ENCODE peak calls at places on chromosomes 3 and 15, in four cellular contexts. N is H7; D is H1; T is effector CD8-positive, alpha-beta T cell. W is an unnamed sample.

GRCh38 chr15:72146934-72147333 is 28.7 kb downstream of the SENP8 start:
- DNase-seq in N (no peak), D (no peak), T (no peak), W (no peak)

GRCh38 chr3:76065975-76066374 is 280.6 kb upstream of the ZNF717 start:
- DNase-seq in N (no peak), D (no peak), T (no peak), W (no peak)

GRCh38 chr15:100623301-100623700 is 20.9 kb downstream of the ASB7 start:
- DNase-seq in N (no peak), D (no peak), T (no peak), W (no peak)

GRCh38 chr3:72133329-72134011 is 348.5 kb upstream of the PROK2 start:
- DNase-seq in N (no peak), D (no peak), T (no peak), W (no peak)

GRCh38 chr3:71537211-71537611 is 46.3 kb downstream of the FOXP1 start:
- DNase-seq in N (no peak), D (no peak), T (no peak), W (no peak)

GRCh38 chr3:191246628-191247027 is 47.6 kb downstream of the OSTN start:
- DNase-seq in N (no peak), D (no peak), T (no peak), W (no peak)

GRCh38 chr3:187484547-187485325 is 116.6 kb downstream of the RTP4 start:
- DNase-seq in N (no peak), D (no peak), T (no peak), W (no peak)

GRCh38 chr3:52848617-52849016 is 13.8 kb upstream of the MUSTN1 start:
- DNase-seq in N (no peak), D (no peak), T (no peak), W (no peak)

GRCh38 chr3:196726788-196727675 is 12.6 kb upstream of the PAK2 start:
- DNase-seq in N (no peak), D (no peak), T (no peak), W (no peak)

GRCh38 chr3:14768881-14769280 is 49.9 kb upstream of the FGD5 start:
- DNase-seq in N (peak), D (no peak), T (no peak), W (no peak)

GRCh38 chr3:32424581-32425250 is 33.1 kb downstream of the CMTM7 start:
- DNase-seq in N (no peak), D (no peak), T (no peak), W (no peak)

GRCh38 chr15:100330629-100331215 is 11.1 kb downstream of the ADAMTS17 start:
- DNase-seq in N (no peak), D (no peak), T (no peak), W (no peak)

GRCh38 chr3:45497963-45498362 is 96.6 kb upstream of the LIMD1 start:
- DNase-seq in N (no peak), D (no peak), T (peak), W (no peak)

GRCh38 chr15:87877114-87877810 is 379.3 kb downstream of the NTRK3 start:
- DNase-seq in N (no peak), D (no peak), T (no peak), W (no peak)

GRCh38 chr15:98651581-98652220 is 3.4 kb downstream of the IGF1R start:
- DNase-seq in N (no peak), D (no peak), T (no peak), W (no peak)

GRCh38 chr3:13663781-13664535 is 115.0 kb downstream of the FBLN2 start:
- DNase-seq in N (no peak), D (no peak), T (no peak), W (no peak)

GRCh38 chr3:106048946-106049481 is 180.2 kb upstream of the CBLB start:
- DNase-seq in N (no peak), D (no peak), T (no peak), W (no peak)

GRCh38 chr3:1138036-1138435 is 45.2 kb downstream of the CNTN6 start:
- DNase-seq in N (no peak), D (no peak), T (no peak), W (no peak)

GRCh38 chr3:127168271-127168670 is 24.7 kb upstream of the PRR23E start:
- DNase-seq in N (no peak), D (no peak), T (no peak), W (no peak)

GRCh38 chr3:189773056-189773455 is 141.9 kb downstream of the TP63 start:
- DNase-seq in N (no peak), D (no peak), T (no peak), W (no peak)

GRCh38 chr3:188510366-188510765 is 356.4 kb downstream of the LPP start:
- DNase-seq in N (no peak), D (no peak), T (no peak), W (no peak)

GRCh38 chr3:46269556-46269955 is 27.3 kb downstream of the CCR3 start:
- DNase-seq in N (no peak), D (no peak), T (no peak), W (no peak)

GRCh38 chr3:173932624-173933023 is 535.1 kb downstream of the NLGN1 start:
- DNase-seq in N (no peak), D (no peak), T (no peak), W (no peak)

GRCh38 chr3:118477768-118478167 is 556.9 kb downstream of the IGSF11 start:
- DNase-seq in N (no peak), D (no peak), T (no peak), W (no peak)

GRCh38 chr3:52820741-52821140 is 9.7 kb downstream of the ITIH4 start:
- DNase-seq in N (peak), D (peak), T (no peak), W (peak)

GRCh38 chr3:174439621-174440349 is 419.3 kb upstream of the NAALADL2 start:
- DNase-seq in N (no peak), D (no peak), T (no peak), W (no peak)

GRCh38 chr3:41424543-41425300 is 225.4 kb downstream of the CTNNB1 start:
- DNase-seq in N (no peak), D (no peak), T (no peak), W (no peak)

GRCh38 chr15:100201376-100202280 is 140.1 kb downstream of the ADAMTS17 start:
- DNase-seq in N (no peak), D (no peak), T (no peak), W (no peak)

GRCh38 chr3:69763976-69764851 is 24.9 kb downstream of the MITF start:
- DNase-seq in N (no peak), D (no peak), T (no peak), W (no peak)

GRCh38 chr15:51380999-51381806 is 39.7 kb downstream of the GLDN start:
- DNase-seq in N (peak), D (no peak), T (no peak), W (peak)

GRCh38 chr3:101676765-101677435 is at the start of gene ZBTB11:
- DNase-seq in N (peak), D (peak), T (no peak), W (peak)

GRCh38 chr3:62558549-62559112 is 185.3 kb upstream of the FEZF2 start:
- DNase-seq in N (peak), D (peak), T (no peak), W (no peak)

GRCh38 chr15:87228460-87228859 is 1028.1 kb downstream of the NTRK3 start:
- DNase-seq in N (no peak), D (no peak), T (no peak), W (no peak)

GRCh38 chr15:82081904-82082810 is 36.3 kb upstream of the MEX3B start:
- DNase-seq in N (peak), D (no peak), T (no peak), W (no peak)

GRCh38 chr3:63076357-63076756 is 201.1 kb upstream of the CADPS start:
- DNase-seq in N (no peak), D (no peak), T (no peak), W (no peak)

GRCh38 chr15:68078365-68078764 is 24.2 kb downstream of the PIAS1 start:
- DNase-seq in N (no peak), D (no peak), T (no peak), W (no peak)

W was measured in iPS DF 6.9.